ENCODE peak calls at places on chromosomes 5 and 9, in nine cellular contexts. U is ascending aorta; A is occipital lobe; P is astrocyte; V is HuH-7.5; F is HL-60; L is fibroblast of gingiva; H is Jurkat, Clone E6-1; I is HAP-1. B is an unnamed sample.

GRCh38 chr5:156824800-156825199 is 25.3 kb upstream of the PPP1R2B start:
- DNase-seq in L (no peak), H (no peak), F (no peak), I (peak; percentile 20), U (no peak), A (no peak), V (no peak), P (peak; percentile 15), B (peak; percentile 16)

GRCh38 chr5:17882760-17883488 is 248.7 kb downstream of the TAF11L14 start:
- DNase-seq in P (peak; percentile 2), I (no peak), A (no peak), L (no peak), F (no peak), U (no peak), V (no peak), H (no peak), B (peak; percentile 44)

GRCh38 chr5:151225071-151225470 is 1.2 kb upstream of the CCDC69 start:
- DNase-seq in P (no peak), V (no peak), A (no peak), H (no peak), I (no peak), U (no peak), F (no peak), L (no peak), B (no peak)

GRCh38 chr9:114417511-114417910 is 29.7 kb upstream of the AKNA start:
- DNase-seq in P (peak; percentile 83), L (peak; percentile 15), U (no peak), I (no peak), F (no peak), V (no peak), A (no peak), H (no peak), B (no peak)

GRCh38 chr5:140145818-140146522 is 20.2 kb downstream of the IGIP start:
- DNase-seq in V (peak; percentile 65), L (peak; percentile 66), I (peak; percentile 72), U (peak; percentile 80), A (peak; percentile 47), H (no peak), P (peak; percentile 35), F (peak; percentile 40), B (peak; percentile 48)

GRCh38 chr5:14809369-14810144 is 62.0 kb downstream of the ANKH start:
- DNase-seq in V (no peak), A (peak; percentile 37), U (peak; percentile 89), H (peak; percentile 85), P (peak; percentile 92), L (peak; percentile 79), I (no peak), F (peak; percentile 31), B (no peak)

GRCh38 chr5:53406630-53407316 is 73.7 kb upstream of the FST start:
- DNase-seq in I (no peak), P (peak; percentile 93), U (no peak), F (no peak), V (no peak), L (peak; percentile 75), A (no peak), H (no peak), B (no peak)

GRCh38 chr9:80156725-80157124 is 585.0 kb downstream of the TLE4 start:
- DNase-seq in L (no peak), A (no peak), F (no peak), U (no peak), I (no peak), H (no peak), V (no peak), P (peak; percentile 9), B (no peak)

GRCh38 chr5:35294976-35295375 is 64.7 kb upstream of the PRLR start:
- DNase-seq in L (no peak), V (no peak), P (no peak), I (peak; percentile 14), U (no peak), A (no peak), F (no peak), H (no peak), B (no peak)

GRCh38 chr5:88984040-88984439 is 101.1 kb upstream of the MEF2C start:
- DNase-seq in A (no peak), U (no peak), L (no peak), V (no peak), P (no peak), H (no peak), I (no peak), F (no peak), B (no peak)

GRCh38 chr9:38254756-38255155 is 137.7 kb upstream of the ALDH1B1 start:
- DNase-seq in A (no peak), V (no peak), L (no peak), P (no peak), H (no peak), U (no peak), F (no peak), I (no peak), B (no peak)

GRCh38 chr5:14202462-14202861 is 59.3 kb downstream of the TRIO start:
- DNase-seq in I (no peak), H (no peak), A (no peak), U (no peak), L (no peak), F (peak; percentile 46), P (peak; percentile 80), V (no peak), B (no peak)

GRCh38 chr5:159912033-159912800 is 4.1 kb upstream of the ADRA1B start:
- DNase-seq in A (no peak), V (no peak), F (no peak), I (no peak), L (peak; percentile 78), P (peak; percentile 82), H (no peak), U (peak; percentile 82), B (no peak)

GRCh38 chr5:35230043-35230611 is at the start of gene PRLR:
- DNase-seq in A (no peak), H (no peak), P (no peak), V (peak; percentile 55), F (peak; percentile 45), I (peak; percentile 43), L (peak; percentile 40), U (no peak), B (no peak)

GRCh38 chr5:179608131-179608581 is 15.3 kb downstream of the HNRNPH1 start:
- DNase-seq in P (no peak), U (no peak), H (peak; percentile 96), V (no peak), F (peak; percentile 58), I (no peak), A (peak; percentile 50), L (no peak), B (peak; percentile 18)

GRCh38 chr5:80881726-80882125 is 78.4 kb upstream of the RASGRF2 start:
- DNase-seq in H (no peak), U (no peak), A (no peak), L (no peak), I (no peak), F (no peak), V (no peak), P (no peak), B (no peak)

GRCh38 chr5:156354571-156354970 is 27.6 kb downstream of the SGCD start:
- DNase-seq in I (no peak), V (no peak), A (no peak), U (no peak), F (no peak), L (no peak), H (no peak), P (no peak), B (no peak)

GRCh38 chr5:142245776-142246175 is 79.0 kb downstream of the SPRY4 start:
- DNase-seq in F (no peak), P (peak; percentile 32), H (no peak), V (no peak), A (no peak), I (no peak), L (peak; percentile 31), U (no peak), B (no peak)

GRCh38 chr9:131799177-131799823 is 59.4 kb upstream of the RAPGEF1 start:
- DNase-seq in A (no peak), H (peak; percentile 35), P (peak; percentile 16), L (no peak), V (peak; percentile 71), U (no peak), F (peak; percentile 20), I (peak; percentile 83), B (no peak)

GRCh38 chr9:88702985-88703384 is 168.0 kb downstream of the NXNL2 start:
- DNase-seq in H (no peak), F (no peak), V (no peak), U (no peak), P (no peak), A (no peak), I (no peak), L (no peak), B (no peak)

GRCh38 chr9:136011703-136012496 is 50.7 kb upstream of the UBAC1 start:
- DNase-seq in I (no peak), V (peak; percentile 94), U (peak; percentile 84), F (no peak), P (peak; percentile 47), L (peak; percentile 72), A (no peak), H (no peak), B (no peak)

GRCh38 chr5:32233696-32234447 is 59.8 kb upstream of the GOLPH3 start:
- DNase-seq in I (no peak), H (no peak), L (peak; percentile 37), A (no peak), V (peak; percentile 40), F (peak; percentile 77), U (no peak), P (peak; percentile 83), B (peak; percentile 82)

GRCh38 chr5:35319231-35320002 is 89.1 kb upstream of the PRLR start:
- DNase-seq in H (peak; percentile 1), A (no peak), F (peak; percentile 93), P (peak; percentile 71), I (peak; percentile 31), V (no peak), U (peak; percentile 75), L (no peak), B (no peak)

GRCh38 chr9:87830446-87830845 is 52.2 kb upstream of the SPATA31E1 start:
- DNase-seq in A (no peak), U (no peak), H (no peak), F (no peak), I (no peak), V (no peak), L (no peak), P (no peak), B (no peak)

GRCh38 chr5:33558489-33558888 is 117.7 kb downstream of the TARS1 start:
- DNase-seq in H (no peak), I (no peak), A (no peak), L (peak; percentile 20), U (no peak), V (no peak), F (no peak), P (peak; percentile 7), B (no peak)

GRCh38 chr9:131868766-131869165 is 128.9 kb upstream of the RAPGEF1 start:
- DNase-seq in I (no peak), P (no peak), A (no peak), L (peak; percentile 77), H (no peak), U (no peak), F (no peak), V (no peak), B (no peak)

GRCh38 chr5:38921174-38921573 is 75.4 kb downstream of the OSMR start:
- DNase-seq in V (no peak), A (no peak), L (no peak), P (no peak), F (no peak), I (peak; percentile 15), U (no peak), H (no peak), B (no peak)

GRCh38 chr9:24333629-24334028 is 212.1 kb downstream of the IZUMO3 start:
- DNase-seq in L (no peak), F (no peak), H (peak; percentile 63), U (no peak), A (no peak), I (no peak), V (no peak), P (no peak), B (no peak)

GRCh38 chr5:560792-561166 is 36.5 kb upstream of the SLC9A3 start:
- DNase-seq in U (no peak), A (no peak), V (no peak), F (no peak), I (no peak), P (no peak), H (no peak), L (no peak), B (no peak)

GRCh38 chr9:93133641-93134017 is 422 bp downstream of the NINJ1 start:
- DNase-seq in I (peak; percentile 65), H (no peak), F (peak; percentile 92), A (peak; percentile 43), V (peak; percentile 92), U (no peak), L (peak; percentile 72), P (peak; percentile 85), B (peak; percentile 59)

B was measured in WERI-Rb-1.